ENCODE peak calls at places on chromosomes 1 and 21, in four cellular contexts. One of them, this sample, is unnamed.

GRCh38 chr21:34243562-34243961 is 120.2 kb upstream of the KCNE2 start:
- DNase-seq in uterus: no peak
- DNase-seq in A549: peak; percentile 16
- DNase-seq in suprapubic skin: no peak
- DNase-seq in this sample: peak; percentile 15

GRCh38 chr21:45699966-45700365 is 56.4 kb downstream of the PCBP3 start:
- DNase-seq in uterus: no peak
- DNase-seq in A549: no peak
- DNase-seq in suprapubic skin: no peak
- DNase-seq in this sample: no peak

GRCh38 chr1:210588357-210588756 is 259.7 kb downstream of the HHAT start:
- DNase-seq in suprapubic skin: no peak
- DNase-seq in A549: no peak
- DNase-seq in uterus: no peak
- DNase-seq in this sample: no peak

GRCh38 chr1:64343105-64343960 is 126.6 kb upstream of the CACHD1 start:
- DNase-seq in uterus: no peak
- DNase-seq in suprapubic skin: peak; percentile 78
- DNase-seq in A549: peak; percentile 94
- DNase-seq in this sample: peak; percentile 65

GRCh38 chr1:228430243-228430642 is 13.6 kb upstream of the TRIM17 start:
- DNase-seq in A549: no peak
- DNase-seq in uterus: no peak
- DNase-seq in suprapubic skin: no peak
- DNase-seq in this sample: no peak

GRCh38 chr1:34013958-34014737 is 150.3 kb downstream of the HMGB4 start:
- DNase-seq in A549: peak; percentile 4
- DNase-seq in suprapubic skin: no peak
- DNase-seq in uterus: no peak
- DNase-seq in this sample: peak; percentile 12

GRCh38 chr1:53197301-53198205 is 929 bp downstream of the CPT2 start:
- DNase-seq in suprapubic skin: no peak
- DNase-seq in uterus: no peak
- DNase-seq in A549: no peak
- DNase-seq in this sample: peak; percentile 23

GRCh38 chr1:38452246-38452645 is 405.7 kb upstream of the POU3F1 start:
- DNase-seq in uterus: no peak
- DNase-seq in A549: no peak
- DNase-seq in suprapubic skin: no peak
- DNase-seq in this sample: no peak

GRCh38 chr1:81827942-81828341 is 27.2 kb downstream of the ADGRL2 start:
- DNase-seq in A549: no peak
- DNase-seq in suprapubic skin: no peak
- DNase-seq in uterus: no peak
- DNase-seq in this sample: no peak

GRCh38 chr1:181152892-181153633 is 64.6 kb downstream of the IER5 start:
- DNase-seq in suprapubic skin: peak; percentile 72
- DNase-seq in A549: no peak
- DNase-seq in uterus: peak; percentile 95
- DNase-seq in this sample: no peak

GRCh38 chr1:224052767-224053166 is 61.1 kb upstream of the FBXO28 start:
- DNase-seq in A549: no peak
- DNase-seq in suprapubic skin: no peak
- DNase-seq in uterus: no peak
- DNase-seq in this sample: peak; percentile 66
- TF ChIP-seq POLR2A in A549: no peak
- TF ChIP-seq POLR2A in suprapubic skin: no peak
- TF ChIP-seq POLR2A in uterus: no peak
- TF ChIP-seq POLR2A in this sample: no peak

DNA sequence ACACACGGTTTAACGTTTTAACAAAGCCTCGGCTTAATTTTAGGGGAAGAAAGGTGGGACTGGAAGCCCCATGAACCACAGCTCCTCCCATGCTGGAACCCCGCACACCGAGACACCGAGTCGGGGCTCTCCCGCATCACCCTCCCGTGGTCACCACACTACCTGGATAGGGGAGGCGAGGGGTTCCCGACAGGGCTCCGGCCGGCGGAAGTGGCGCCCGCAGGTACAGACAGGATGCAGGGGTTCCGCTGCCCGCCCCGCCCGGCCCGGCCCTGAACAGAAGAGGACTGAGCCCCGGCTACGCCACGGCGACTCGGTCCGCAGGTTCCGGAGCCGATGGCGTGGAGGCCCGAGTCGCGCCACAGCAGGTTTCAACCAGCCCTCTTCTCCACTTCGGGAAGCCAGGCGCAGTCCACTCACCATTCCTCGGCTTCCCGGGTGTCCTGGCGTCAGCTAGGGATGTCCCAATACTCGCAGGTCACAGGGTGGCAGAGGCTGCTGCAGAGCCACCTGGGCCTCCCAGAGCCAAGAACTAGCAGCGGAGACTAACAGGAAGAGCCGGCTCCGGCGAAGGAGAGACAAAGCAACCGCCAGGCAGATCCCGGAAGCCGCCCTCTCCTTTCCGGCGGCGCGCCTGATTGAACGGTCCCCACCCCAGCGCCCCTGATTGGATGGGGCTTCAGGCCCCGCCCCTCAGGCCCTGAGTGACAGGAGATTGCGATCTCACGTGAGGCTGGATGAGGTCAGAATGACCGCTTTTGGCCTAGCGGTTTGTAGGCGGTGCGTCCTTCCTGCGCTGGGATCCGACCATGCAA is at the start of gene ZNF669:
- DNase-seq in A549: peak; percentile 95
- DNase-seq in suprapubic skin: peak; percentile 98
- DNase-seq in uterus: peak; percentile 97
- DNase-seq in this sample: peak; percentile 65
- TF ChIP-seq POLR2A in A549: peak; percentile 64
- TF ChIP-seq POLR2A in suprapubic skin: no peak
- TF ChIP-seq POLR2A in uterus: peak; percentile 74
- TF ChIP-seq POLR2A in this sample: peak; percentile 90

DNA sequence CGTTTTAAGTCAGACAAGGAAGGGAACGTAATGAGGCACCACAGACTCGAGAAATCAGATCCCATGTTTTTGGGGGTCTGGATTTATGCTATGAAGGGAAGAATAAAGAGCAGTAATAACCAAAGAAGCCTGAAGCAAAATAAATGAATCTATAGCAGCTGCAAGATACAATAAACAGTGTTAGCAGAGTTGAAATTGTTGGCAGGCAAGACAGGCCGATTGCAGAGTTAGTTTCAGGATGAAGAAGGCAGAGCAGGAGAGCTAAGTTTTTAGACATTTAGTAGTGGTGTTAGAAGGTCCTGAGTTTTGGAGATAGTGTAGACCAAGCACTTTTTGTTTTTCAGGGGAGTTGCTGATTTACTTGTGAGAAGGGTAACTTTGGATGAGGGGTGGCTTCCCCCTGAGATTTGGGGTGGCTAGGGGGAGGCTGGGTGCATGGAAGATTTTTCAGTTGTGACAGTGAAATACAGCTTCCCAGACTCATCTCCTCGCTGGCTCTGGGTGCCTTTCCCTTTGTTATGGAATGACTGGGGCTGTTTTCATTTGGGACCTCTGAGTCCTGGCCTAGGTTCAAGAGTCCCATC is 571 bp downstream of the DDR2 start:
- DNase-seq in A549: no peak
- DNase-seq in suprapubic skin: no peak
- DNase-seq in uterus: peak; percentile 34
- DNase-seq in this sample: no peak
- TF ChIP-seq POLR2A in A549: no peak
- TF ChIP-seq POLR2A in suprapubic skin: no peak
- TF ChIP-seq POLR2A in uterus: no peak
- TF ChIP-seq POLR2A in this sample: no peak

GRCh38 chr1:28172690-28173150 is 3.8 kb downstream of the PTAFR start:
- DNase-seq in suprapubic skin: no peak
- DNase-seq in A549: no peak
- DNase-seq in uterus: no peak
- DNase-seq in this sample: no peak
- TF ChIP-seq POLR2A in suprapubic skin: no peak
- TF ChIP-seq POLR2A in A549: no peak
- TF ChIP-seq POLR2A in uterus: no peak
- TF ChIP-seq POLR2A in this sample: no peak

This sample was measured in H54.